ENCODE peak calls at places on chromosome 11, in six cellular contexts. B is PC-3, I is GM12878, N is neural progenitor cell, U is GM23338, W is GM23248. Z is an unnamed sample.

GRCh38 chr11:119907934-119908760 is 179.1 kb upstream of the NECTIN1 start:
- DNase-seq in B (no peak), I (no peak), N (no peak), U (no peak), W (no peak), Z (no peak)

GRCh38 chr11:69893631-69894030 is 74.4 kb upstream of the FGF3 start:
- DNase-seq in B (no peak), I (no peak), N (no peak), U (no peak), W (no peak), Z (no peak)

GRCh38 chr11:61111060-61111435 is 8.8 kb downstream of the CD5 start:
- DNase-seq in B (no peak), I (no peak), N (no peak), U (no peak), W (no peak), Z (no peak)

GRCh38 chr11:132466983-132467382 is 1065.3 kb downstream of the OPCML start:
- DNase-seq in B (no peak), I (no peak), N (peak; percentile 37), U (no peak), W (no peak), Z (no peak)

GRCh38 chr11:91790346-91790745 is 434.3 kb upstream of the FAT3 start:
- DNase-seq in B (no peak), I (no peak), N (peak; percentile 10), U (no peak), W (no peak), Z (no peak)

GRCh38 chr11:130872513-130872912 is 43.8 kb downstream of the SNX19 start:
- DNase-seq in B (no peak), I (no peak), N (no peak), U (no peak), W (no peak), Z (no peak)

GRCh38 chr11:65116370-65117205 is 913 bp downstream of the ZNHIT2 start:
- DNase-seq in B (peak; percentile 57), I (no peak), N (peak; percentile 52), U (peak; percentile 67), W (peak; percentile 96), Z (peak; percentile 65)

GRCh38 chr11:10746871-10747270 is 4.2 kb upstream of the CTR9 start:
- DNase-seq in B (peak; percentile 44), I (no peak), N (no peak), U (no peak), W (no peak), Z (no peak)

GRCh38 chr11:35549787-35550186 is 24.4 kb upstream of the PAMR1 start:
- DNase-seq in B (peak; percentile 89), I (no peak), N (peak; percentile 34), U (peak; percentile 18), W (peak; percentile 97), Z (peak; percentile 91)

GRCh38 chr11:12105471-12105870 is 4.9 kb upstream of the MICAL2 start:
- DNase-seq in B (no peak), I (no peak), N (no peak), U (no peak), W (no peak), Z (no peak)

GRCh38 chr11:65468874-65469333 is 29.9 kb upstream of the MALAT1 start:
- DNase-seq in B (peak; percentile 96), I (no peak), N (peak; percentile 78), U (peak; percentile 94), W (peak; percentile 52), Z (peak; percentile 82)

GRCh38 chr11:2089536-2090165 is 49.5 kb downstream of the IGF2 start:
- DNase-seq in B (peak; percentile 71), I (no peak), N (peak; percentile 47), U (peak; percentile 69), W (peak; percentile 66), Z (peak; percentile 31)

GRCh38 chr11:12921580-12922157 is 87.4 kb upstream of the RASSF10 start:
- DNase-seq in B (no peak), I (no peak), N (no peak), U (peak; percentile 14), W (no peak), Z (no peak)

GRCh38 chr11:62792193-62792575 is 378 bp upstream of the TMEM223 start:
- DNase-seq in B (no peak), I (no peak), N (peak; percentile 44), U (peak; percentile 46), W (no peak), Z (no peak)

GRCh38 chr11:79940976-79941735 is 500.3 kb upstream of the TENM4 start:
- DNase-seq in B (peak; percentile 58), I (no peak), N (no peak), U (no peak), W (peak; percentile 1), Z (peak; percentile 2)

GRCh38 chr11:26093206-26093605 is 238.7 kb upstream of the ANO3 start:
- DNase-seq in B (no peak), I (no peak), N (no peak), U (no peak), W (no peak), Z (no peak)

GRCh38 chr11:73931039-73931645 is 19.7 kb upstream of the DNAJB13 start:
- DNase-seq in B (peak; percentile 85), I (no peak), N (peak; percentile 86), U (peak; percentile 90), W (peak; percentile 89), Z (peak; percentile 68)

GRCh38 chr11:65310215-65310614 is 4.5 kb upstream of the CDC42EP2 start:
- DNase-seq in B (no peak), I (no peak), N (peak; percentile 26), U (no peak), W (no peak), Z (no peak)

GRCh38 chr11:27305751-27306150 is 57.3 kb downstream of the CCDC34 start:
- DNase-seq in B (no peak), I (no peak), N (no peak), U (no peak), W (no peak), Z (no peak)

GRCh38 chr11:75525433-75526191 is at the start of gene GDPD5:
- DNase-seq in B (peak; percentile 95), I (no peak), N (peak; percentile 93), U (peak; percentile 92), W (peak; percentile 89), Z (peak; percentile 77)

GRCh38 chr11:75523811-75524401 is 1.8 kb downstream of the GDPD5 start:
- DNase-seq in B (no peak), I (no peak), N (no peak), U (no peak), W (no peak), Z (no peak)

GRCh38 chr11:75524576-75525432 is 937 bp downstream of the GDPD5 start:
- DNase-seq in B (peak; percentile 71), I (no peak), N (peak; percentile 71), U (peak; percentile 46), W (peak; percentile 72), Z (no peak)

GRCh38 chr11:75527938-75528845 is 2.5 kb upstream of the GDPD5 start:
- DNase-seq in B (no peak), I (no peak), N (no peak), U (no peak), W (no peak), Z (no peak)

GRCh38 chr11:75527130-75527529 is 1.4 kb upstream of the GDPD5 start:
- DNase-seq in B (no peak), I (no peak), N (no peak), U (no peak), W (no peak), Z (no peak)
- H2AFZ ChIP-seq in B (no peak overlapping the region), I (no peak overlapping the region), N (no peak overlapping the region), U (no peak overlapping the region), W (no peak overlapping the region), Z (no peak overlapping the region)

GRCh38 chr11:127653071-127653470 is 652.5 kb upstream of the KIRREL3 start:
- DNase-seq in B (no peak), I (no peak), N (no peak), U (no peak), W (no peak), Z (no peak)

GRCh38 chr11:127651888-127652221 is 651.3 kb upstream of the KIRREL3 start:
- DNase-seq in B (peak; percentile 15), I (no peak), N (no peak), U (no peak), W (peak; percentile 26), Z (peak; percentile 39)

GRCh38 chr11:127651175-127651887 is 650.8 kb upstream of the KIRREL3 start:
- DNase-seq in B (peak; percentile 80), I (no peak), N (no peak), U (no peak), W (peak; percentile 68), Z (peak; percentile 73)

DNA sequence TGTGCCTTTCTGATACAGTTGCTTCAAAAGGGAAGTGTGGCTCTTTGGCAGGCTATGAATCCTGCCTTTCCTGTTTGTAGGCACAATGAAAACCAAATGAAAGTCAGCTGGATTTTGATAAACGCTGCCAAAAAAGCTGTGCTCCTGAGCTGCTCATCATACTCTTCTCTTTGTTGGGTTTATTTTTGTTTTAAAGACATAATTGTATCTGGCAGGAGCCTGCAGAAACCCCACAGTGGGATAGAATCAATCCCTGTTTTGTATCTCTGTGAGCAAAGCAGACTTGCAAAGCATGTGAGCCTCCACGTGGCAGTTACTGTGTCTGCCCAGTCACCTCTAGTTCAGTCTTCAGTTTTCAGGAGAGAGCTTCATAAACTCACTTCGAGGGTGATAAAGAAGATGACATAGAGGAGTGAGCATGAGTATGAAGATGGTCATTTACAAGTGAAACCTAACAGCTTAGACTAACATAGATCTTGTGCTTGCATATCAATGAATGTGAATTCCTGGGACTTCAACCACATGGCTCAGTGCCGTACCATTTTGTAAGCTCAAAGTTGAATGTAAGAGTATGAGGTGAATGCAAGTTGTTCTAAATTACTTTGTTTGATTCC is 655.8 kb upstream of the KIRREL3 start:
- DNase-seq in B (no peak), I (no peak), N (no peak), U (no peak), W (peak; percentile 17), Z (peak; percentile 1)
- H2AFZ ChIP-seq in B (no peak overlapping the region), I (no peak overlapping the region), N (peak overlapping the region; percentile 35), U (peak overlapping the region; percentile 95), W (no peak overlapping the region), Z (peak overlapping the region; percentile 33)

DNA sequence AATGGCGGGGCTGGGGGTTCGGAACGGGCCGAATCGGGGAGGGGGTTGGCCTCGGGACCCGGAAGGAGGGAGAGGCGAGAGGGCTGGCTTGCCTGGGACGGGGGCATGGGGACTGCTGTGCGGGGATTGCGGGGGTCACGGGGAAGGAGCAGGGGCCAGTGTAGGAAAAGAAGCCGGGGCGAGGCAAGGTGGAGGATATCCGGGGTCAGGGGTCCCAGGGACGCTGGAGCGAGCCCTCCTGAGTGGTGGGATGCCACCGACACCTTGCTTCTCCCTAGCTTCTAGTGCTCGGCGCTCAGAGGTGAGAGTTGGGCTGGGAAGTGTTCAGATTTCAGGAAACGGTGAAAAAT is 426 bp upstream of the GDPD5 start:
- DNase-seq in B (no peak), I (no peak), N (no peak), U (no peak), W (no peak), Z (no peak)
- H2AFZ ChIP-seq in B (peak overlapping the region; percentile 92), I (peak overlapping the region; percentile 70), N (peak overlapping the region; percentile 88), U (peak overlapping the region; percentile 92), W (peak overlapping the region; percentile 82), Z (peak overlapping the region; percentile 90)

GRCh38 chr11:124202951-124203350 is 19.8 kb downstream of the OR10D3 start:
- DNase-seq in B (no peak), I (no peak), N (no peak), U (no peak), W (no peak), Z (no peak)
- H2AFZ ChIP-seq in B (no peak overlapping the region), I (no peak overlapping the region), N (no peak overlapping the region), U (no peak overlapping the region), W (no peak overlapping the region), Z (no peak overlapping the region)

DNA sequence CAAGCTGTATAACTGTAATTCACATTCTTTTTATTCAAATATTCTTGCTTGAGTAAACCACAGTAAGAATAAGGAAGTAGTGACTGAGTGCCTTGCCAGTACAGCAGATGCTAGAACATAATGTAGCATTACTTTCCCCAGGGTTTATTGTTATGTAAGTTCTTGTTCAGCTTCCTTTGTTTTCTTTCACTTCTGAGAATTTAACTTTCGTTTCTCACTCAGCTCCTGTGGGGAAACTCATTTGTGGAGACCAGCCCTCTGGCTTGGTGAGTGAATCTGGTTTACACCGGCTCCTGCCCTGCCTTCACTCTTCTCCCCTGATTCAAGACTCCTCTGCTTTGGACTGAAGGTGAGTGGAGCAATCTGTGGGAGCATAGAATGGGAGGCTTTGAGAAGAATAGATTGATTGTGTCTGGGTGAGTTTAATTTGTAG is at the start of gene TRIM22:
- DNase-seq in B (no peak), I (peak; percentile 92), N (peak; percentile 43), U (peak; percentile 81), W (peak; percentile 88), Z (peak; percentile 75)
- H2AFZ ChIP-seq in B (no peak within 1 kb of the TSS), I (peak within 1 kb of the TSS; percentile 28), N (peak within 1 kb of the TSS; percentile 81), U (no peak within 1 kb of the TSS), W (peak within 1 kb of the TSS; percentile 72), Z (peak within 1 kb of the TSS; percentile 81)